ENCODE peak calls at places on chromosomes 4 and X, in four cellular contexts. One of them, this sample, is unnamed.

GRCh38 chrX:3757510-3758025 is 44.1 kb upstream of the PRKX start:
- DNase-seq in tibial nerve: no peak
- DNase-seq in IMR-90: no peak
- DNase-seq in stomach: no peak
- DNase-seq in this sample: no peak

GRCh38 chrX:155534800-155535199 is 76.4 kb upstream of the F8A3 start:
- DNase-seq in tibial nerve: no peak
- DNase-seq in IMR-90: no peak
- DNase-seq in stomach: no peak
- DNase-seq in this sample: no peak

GRCh38 chr4:153880983-153881382 is 92.1 kb upstream of the SFRP2 start:
- DNase-seq in tibial nerve: no peak
- DNase-seq in IMR-90: no peak
- DNase-seq in stomach: no peak
- DNase-seq in this sample: no peak

GRCh38 chrX:73214366-73215094 is at the start of gene NAP1L2:
- DNase-seq in tibial nerve: no peak
- DNase-seq in IMR-90: no peak
- DNase-seq in stomach: no peak
- DNase-seq in this sample: peak; percentile 11

GRCh38 chr4:7998447-7998846 is 58.8 kb upstream of the AFAP1 start:
- DNase-seq in tibial nerve: no peak
- DNase-seq in IMR-90: no peak
- DNase-seq in stomach: no peak
- DNase-seq in this sample: no peak

GRCh38 chr4:53646792-53647191 is 55.5 kb upstream of the LNX1 start:
- DNase-seq in tibial nerve: no peak
- DNase-seq in IMR-90: no peak
- DNase-seq in stomach: no peak
- DNase-seq in this sample: no peak

GRCh38 chr4:6372649-6373525 is 99.5 kb downstream of the PPP2R2C start:
- DNase-seq in tibial nerve: no peak
- DNase-seq in IMR-90: peak; percentile 28
- DNase-seq in stomach: no peak
- DNase-seq in this sample: no peak

GRCh38 chrX:21375795-21376069 is 1.5 kb downstream of the CNKSR2 start:
- DNase-seq in tibial nerve: no peak
- DNase-seq in IMR-90: no peak
- DNase-seq in stomach: no peak
- DNase-seq in this sample: no peak

GRCh38 chr4:100913685-100914084 is 395.9 kb upstream of the EMCN start:
- DNase-seq in tibial nerve: no peak
- DNase-seq in IMR-90: no peak
- DNase-seq in stomach: no peak
- DNase-seq in this sample: no peak

GRCh38 chr4:119632216-119632615 is 3.6 kb upstream of the PDE5A start:
- DNase-seq in tibial nerve: no peak
- DNase-seq in IMR-90: peak; percentile 85
- DNase-seq in stomach: no peak
- DNase-seq in this sample: no peak

GRCh38 chrX:111270339-111270738 is at the start of gene CAPN6:
- DNase-seq in tibial nerve: no peak
- DNase-seq in IMR-90: peak; percentile 5
- DNase-seq in stomach: peak; percentile 38
- DNase-seq in this sample: no peak

GRCh38 chr4:1463088-1463926 is 57.1 kb upstream of the NKX1-1 start:
- DNase-seq in tibial nerve: no peak
- DNase-seq in IMR-90: peak; percentile 69
- DNase-seq in stomach: peak; percentile 17
- DNase-seq in this sample: no peak

GRCh38 chr4:98778206-98778605 is 119.8 kb upstream of the TSPAN5 start:
- DNase-seq in tibial nerve: no peak
- DNase-seq in IMR-90: peak; percentile 91
- DNase-seq in stomach: no peak
- DNase-seq in this sample: no peak

GRCh38 chr4:68864438-68865177 is 48.8 kb downstream of the UGT2B10 start:
- DNase-seq in tibial nerve: no peak
- DNase-seq in IMR-90: no peak
- DNase-seq in stomach: peak; percentile 63
- DNase-seq in this sample: no peak

GRCh38 chrX:107014927-107015326 is 14.9 kb upstream of the MORC4 start:
- DNase-seq in tibial nerve: no peak
- DNase-seq in IMR-90: no peak
- DNase-seq in stomach: no peak
- DNase-seq in this sample: no peak

GRCh38 chr4:158428242-158428641 is 93.4 kb upstream of the RXFP1 start:
- DNase-seq in tibial nerve: no peak
- DNase-seq in IMR-90: peak; percentile 31
- DNase-seq in stomach: no peak
- DNase-seq in this sample: no peak

GRCh38 chr4:96295143-96295763 is 455.4 kb downstream of the PDHA2 start:
- DNase-seq in tibial nerve: no peak
- DNase-seq in IMR-90: no peak
- DNase-seq in stomach: no peak
- DNase-seq in this sample: no peak

GRCh38 chr4:53050361-53050774 is 188.3 kb downstream of the RASL11B start:
- DNase-seq in tibial nerve: no peak
- DNase-seq in IMR-90: no peak
- DNase-seq in stomach: no peak
- DNase-seq in this sample: no peak

GRCh38 chrX:8851487-8851886 is 50.3 kb upstream of the FAM9A start:
- DNase-seq in tibial nerve: no peak
- DNase-seq in IMR-90: peak; percentile 34
- DNase-seq in stomach: no peak
- DNase-seq in this sample: no peak

GRCh38 chr4:1870578-1871443 is at the start of gene NSD2:
- DNase-seq in tibial nerve: peak; percentile 78
- DNase-seq in IMR-90: peak; percentile 87
- DNase-seq in stomach: peak; percentile 93
- DNase-seq in this sample: peak; percentile 84

GRCh38 chr4:31539279-31540074 is 819.3 kb downstream of the PCDH7 start:
- DNase-seq in tibial nerve: no peak
- DNase-seq in IMR-90: no peak
- DNase-seq in stomach: no peak
- DNase-seq in this sample: no peak

GRCh38 chr4:83217721-83218522 is 66.7 kb downstream of the COQ2 start:
- DNase-seq in tibial nerve: no peak
- DNase-seq in IMR-90: no peak
- DNase-seq in stomach: peak; percentile 35
- DNase-seq in this sample: peak; percentile 40

GRCh38 chr4:7161721-7162214 is 30.6 kb upstream of the SORCS2 start:
- DNase-seq in tibial nerve: peak; percentile 12
- DNase-seq in IMR-90: no peak
- DNase-seq in stomach: no peak
- DNase-seq in this sample: no peak

GRCh38 chrX:17564689-17565409 is 172.4 kb upstream of the SCML1 start:
- DNase-seq in tibial nerve: no peak
- DNase-seq in IMR-90: no peak
- DNase-seq in stomach: no peak
- DNase-seq in this sample: no peak

GRCh38 chr4:42216569-42216968 is 64.1 kb upstream of the BEND4 start:
- DNase-seq in tibial nerve: no peak
- DNase-seq in IMR-90: no peak
- DNase-seq in stomach: no peak
- DNase-seq in this sample: no peak

GRCh38 chr4:19850909-19851308 is 400.8 kb upstream of the SLIT2 start:
- DNase-seq in tibial nerve: no peak
- DNase-seq in IMR-90: peak; percentile 93
- DNase-seq in stomach: no peak
- DNase-seq in this sample: no peak

GRCh38 chr4:48777739-48778138 is 2.3 kb downstream of the FRYL start:
- DNase-seq in tibial nerve: no peak
- DNase-seq in IMR-90: no peak
- DNase-seq in stomach: no peak
- DNase-seq in this sample: no peak

GRCh38 chr4:97646997-97647396 is 496.3 kb downstream of the STPG2 start:
- DNase-seq in tibial nerve: no peak
- DNase-seq in IMR-90: no peak
- DNase-seq in stomach: no peak
- DNase-seq in this sample: no peak

GRCh38 chr4:8143392-8144140 is 15.0 kb downstream of the ABLIM2 start:
- DNase-seq in tibial nerve: no peak
- DNase-seq in IMR-90: no peak
- DNase-seq in stomach: no peak
- DNase-seq in this sample: no peak

GRCh38 chr4:108529102-108529501 is 91.3 kb upstream of the RPL34 start:
- DNase-seq in tibial nerve: no peak
- DNase-seq in IMR-90: no peak
- DNase-seq in stomach: no peak
- DNase-seq in this sample: no peak

DNA sequence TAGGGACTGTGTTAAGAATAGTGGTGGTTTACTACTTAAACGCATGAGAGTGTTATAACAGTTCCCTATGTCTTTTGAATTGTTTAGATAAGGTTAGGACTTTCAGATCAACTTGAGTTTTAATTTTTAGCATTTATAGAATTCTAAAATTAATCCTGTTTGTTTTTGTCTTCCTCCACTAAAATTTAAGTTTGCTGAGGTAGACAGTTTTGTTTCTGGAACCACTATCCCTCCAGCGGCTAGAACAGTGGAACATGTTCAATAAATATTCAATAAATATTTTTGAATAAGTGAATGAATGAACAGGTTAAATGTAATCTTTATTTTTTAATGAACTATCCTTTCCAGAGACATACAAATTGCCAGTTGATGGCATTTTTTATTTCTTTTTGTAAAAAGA is 58.4 kb downstream of the GAB1 start:
- DNase-seq in tibial nerve: no peak
- DNase-seq in IMR-90: no peak
- DNase-seq in stomach: no peak
- DNase-seq in this sample: no peak
- H3K4me1 ChIP-seq in tibial nerve: no peaks in the 10 kb centered on the region
- H3K4me1 ChIP-seq in IMR-90: peaks cover 15% of the 10 kb centered on the region
- H3K4me1 ChIP-seq in stomach: peaks cover 76% of the 10 kb centered on the region
- H3K4me1 ChIP-seq in this sample: no peaks in the 10 kb centered on the region

GRCh38 chrX:65697915-65698796 is 30.7 kb downstream of the MSN start:
- DNase-seq in tibial nerve: peak; percentile 14
- DNase-seq in IMR-90: no peak
- DNase-seq in stomach: peak; percentile 37
- DNase-seq in this sample: peak; percentile 49
- H3K4me1 ChIP-seq in tibial nerve: no peaks in the 10 kb centered on the region
- H3K4me1 ChIP-seq in IMR-90: peaks cover 11% of the 10 kb centered on the region
- H3K4me1 ChIP-seq in stomach: peaks cover 79% of the 10 kb centered on the region
- H3K4me1 ChIP-seq in this sample: peaks cover 63% of the 10 kb centered on the region

DNA sequence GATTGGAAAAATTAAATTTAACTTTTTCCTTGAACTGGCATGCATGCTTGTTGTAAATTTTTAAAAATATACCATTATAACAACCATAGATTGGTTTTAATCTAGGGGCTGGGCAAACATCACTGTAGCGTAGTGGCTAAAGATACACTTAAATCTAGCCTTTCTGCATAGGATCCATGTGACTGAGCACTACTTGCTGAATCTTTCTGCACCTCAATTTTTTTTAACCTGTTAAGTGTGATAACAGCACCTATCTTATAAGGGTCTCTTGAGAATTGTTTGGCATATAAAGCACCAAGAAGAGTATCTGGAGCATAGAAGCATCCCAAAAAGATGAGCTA is 4.1 kb downstream of the ANXA10 start:
- DNase-seq in tibial nerve: no peak
- DNase-seq in IMR-90: no peak
- DNase-seq in stomach: no peak
- DNase-seq in this sample: no peak
- H3K4me1 ChIP-seq in tibial nerve: no peaks in the 10 kb centered on the region
- H3K4me1 ChIP-seq in IMR-90: peaks cover 4% of the 10 kb centered on the region
- H3K4me1 ChIP-seq in stomach: peaks cover 4% of the 10 kb centered on the region
- H3K4me1 ChIP-seq in this sample: no peaks in the 10 kb centered on the region

GRCh38 chrX:150568320-150569154 is at the start of gene MTM1:
- DNase-seq in tibial nerve: peak; percentile 80
- DNase-seq in IMR-90: peak; percentile 92
- DNase-seq in stomach: peak; percentile 92
- DNase-seq in this sample: peak; percentile 79

GRCh38 chrX:150570512-150570911 is 2.1 kb downstream of the MTM1 start:
- DNase-seq in tibial nerve: no peak
- DNase-seq in IMR-90: no peak
- DNase-seq in stomach: no peak
- DNase-seq in this sample: no peak

GRCh38 chrX:150566734-150567182 is 1.7 kb upstream of the MTM1 start:
- DNase-seq in tibial nerve: no peak
- DNase-seq in IMR-90: no peak
- DNase-seq in stomach: no peak
- DNase-seq in this sample: no peak

GRCh38 chrX:150567645-150568319 is 639 bp upstream of the MTM1 start:
- DNase-seq in tibial nerve: no peak
- DNase-seq in IMR-90: no peak
- DNase-seq in stomach: no peak
- DNase-seq in this sample: no peak

DNA sequence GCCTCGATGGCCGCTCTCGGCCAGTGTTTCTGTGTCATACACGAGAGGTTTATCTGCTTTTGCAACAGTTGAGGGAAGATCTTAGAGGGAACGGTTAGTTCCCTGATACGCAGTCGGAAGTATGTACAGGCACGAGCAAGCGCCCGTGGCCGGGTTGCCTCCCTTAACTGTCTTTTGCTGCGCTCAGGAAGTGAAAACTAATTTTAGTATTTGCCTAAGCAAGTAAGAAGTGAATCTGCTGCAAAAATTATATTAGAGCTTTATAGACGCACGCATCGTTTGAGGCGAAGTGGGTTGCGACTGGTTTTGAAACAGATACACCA is 695 bp downstream of the MTM1 start:
- DNase-seq in tibial nerve: no peak
- DNase-seq in IMR-90: peak; percentile 43
- DNase-seq in stomach: peak; percentile 34
- DNase-seq in this sample: no peak
- H3K4me1 ChIP-seq in tibial nerve: no peaks in the 10 kb centered on the region
- H3K4me1 ChIP-seq in IMR-90: peaks cover 3% of the 10 kb centered on the region
- H3K4me1 ChIP-seq in stomach: peaks cover 48% of the 10 kb centered on the region
- H3K4me1 ChIP-seq in this sample: peaks cover 17% of the 10 kb centered on the region

This sample was measured in effector memory CD4-positive, alpha-beta T cell.